ENCODE peak calls at places on chromosomes 16 and 17, in four cellular contexts. G, C, J and N are unnamed samples.

GRCh38 chr16:4264546-4264945 is 8.3 kb downstream of the TFAP4 start:
- DNase-seq in G (no peak), J (no peak), C (no peak), N (no peak)

GRCh38 chr17:58534901-58535421 is 20.5 kb upstream of the MTMR4 start:
- DNase-seq in G (no peak), C (no peak), J (peak; percentile 57), N (no peak)

GRCh38 chr16:30949655-30950515 is 1.0 kb downstream of the ORAI3 start:
- DNase-seq in C (peak; percentile 88), J (peak; percentile 75), G (peak; percentile 71), N (peak; percentile 75)

GRCh38 chr17:74012465-74012864 is 191.0 kb upstream of the RPL38 start:
- DNase-seq in C (no peak), J (no peak), G (no peak), N (no peak)

GRCh38 chr17:7590743-7591142 is 849 bp upstream of the SOX15 start:
- DNase-seq in J (peak; percentile 76), G (no peak), C (no peak), N (no peak)

GRCh38 chr16:31253642-31254045 is 6.1 kb upstream of the ITGAM start:
- DNase-seq in G (no peak), J (no peak), C (no peak), N (no peak)

GRCh38 chr17:79192503-79193500 is 118.2 kb downstream of the ENGASE start:
- DNase-seq in C (no peak), G (peak; percentile 72), J (peak; percentile 23), N (no peak)

GRCh38 chr17:46917041-46917440 is 5.9 kb upstream of the GOSR2 start:
- DNase-seq in C (no peak), G (no peak), J (no peak), N (no peak)

GRCh38 chr16:709651-710499 is 4.3 kb upstream of the FBXL16 start:
- DNase-seq in G (no peak), J (peak; percentile 87), C (no peak), N (no peak)

DNA sequence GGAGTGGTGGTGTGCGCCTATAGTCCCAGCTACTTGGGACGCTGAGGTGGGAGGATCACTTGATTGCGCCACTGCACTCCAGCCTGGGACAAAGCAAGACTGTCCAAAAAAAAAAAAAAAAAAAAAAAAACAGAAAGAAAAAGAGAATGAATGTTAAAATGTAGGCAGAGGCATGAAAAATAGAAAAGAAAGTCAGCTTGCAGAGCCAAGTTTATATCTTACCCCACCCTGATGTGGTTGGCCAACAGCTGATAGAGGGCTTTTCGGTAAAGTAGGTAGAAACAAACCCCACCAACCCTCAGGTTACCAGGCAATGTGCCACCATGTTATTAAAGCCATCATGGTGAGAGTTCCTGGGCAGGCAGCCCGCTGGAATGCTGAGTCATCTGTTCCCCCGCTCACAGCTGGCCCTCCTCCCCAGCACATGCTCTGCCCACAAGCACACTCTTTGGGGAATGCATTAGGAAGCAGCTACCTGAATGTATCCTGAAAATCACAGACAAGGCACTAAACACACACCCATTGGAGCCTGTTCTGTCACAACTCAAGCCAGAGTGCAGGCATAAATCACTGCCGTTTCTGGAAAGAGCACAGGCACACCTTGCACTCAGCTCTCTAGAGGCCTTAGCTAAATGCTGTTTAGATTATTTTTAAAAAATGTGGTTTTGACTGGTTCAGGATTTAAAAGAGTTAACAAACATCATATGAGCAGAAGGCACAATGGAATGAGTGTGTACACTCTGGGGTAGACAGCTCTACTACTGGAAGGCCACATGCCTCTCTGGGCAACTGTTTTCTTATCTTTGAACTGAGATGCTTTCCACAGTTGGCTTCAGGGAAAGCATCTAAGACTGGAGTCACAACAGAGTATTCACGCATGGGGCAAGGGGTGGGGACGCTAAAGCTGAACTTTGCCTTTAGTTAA is 128.5 kb downstream of the PARN start:
- DNase-seq in J (peak; percentile 98), G (peak; percentile 81), C (peak; percentile 72), N (peak; percentile 89)
- H3K27ac ChIP-seq in J (peak overlapping the region; percentile 53), G (peak overlapping the region; percentile 56), C (peak overlapping the region; percentile 65), N (peak overlapping the region; percentile 67)

GRCh38 chr17:8923762-8924161 is 41.7 kb downstream of the PIK3R5 start:
- DNase-seq in G (no peak), C (no peak), J (no peak), N (no peak)

GRCh38 chr17:8924595-8924994 is 40.9 kb downstream of the PIK3R5 start:
- DNase-seq in G (no peak), J (no peak), C (no peak), N (no peak)

GRCh38 chr17:8921147-8921546 is 44.4 kb downstream of the PIK3R5 start:
- DNase-seq in J (no peak), C (no peak), G (no peak), N (no peak)

GRCh38 chr17:8922923-8923322 is 42.6 kb downstream of the PIK3R5 start:
- DNase-seq in C (no peak), J (no peak), G (no peak), N (no peak)

GRCh38 chr17:8922451-8922850 is 43.1 kb downstream of the PIK3R5 start:
- DNase-seq in C (no peak), G (no peak), J (peak; percentile 99), N (no peak)
- H3K27ac ChIP-seq in C (peak overlapping the region; percentile 79), G (peak overlapping the region; percentile 46), J (peak overlapping the region; percentile 59), N (no peak overlapping the region)

GRCh38 chr16:67370686-67371085 is 22.6 kb downstream of the TPPP3 start:
- DNase-seq in G (no peak), J (no peak), C (no peak), N (no peak)

GRCh38 chr16:67361038-67361437 is 32.3 kb downstream of the TPPP3 start:
- DNase-seq in C (no peak), J (no peak), G (no peak), N (no peak)

DNA sequence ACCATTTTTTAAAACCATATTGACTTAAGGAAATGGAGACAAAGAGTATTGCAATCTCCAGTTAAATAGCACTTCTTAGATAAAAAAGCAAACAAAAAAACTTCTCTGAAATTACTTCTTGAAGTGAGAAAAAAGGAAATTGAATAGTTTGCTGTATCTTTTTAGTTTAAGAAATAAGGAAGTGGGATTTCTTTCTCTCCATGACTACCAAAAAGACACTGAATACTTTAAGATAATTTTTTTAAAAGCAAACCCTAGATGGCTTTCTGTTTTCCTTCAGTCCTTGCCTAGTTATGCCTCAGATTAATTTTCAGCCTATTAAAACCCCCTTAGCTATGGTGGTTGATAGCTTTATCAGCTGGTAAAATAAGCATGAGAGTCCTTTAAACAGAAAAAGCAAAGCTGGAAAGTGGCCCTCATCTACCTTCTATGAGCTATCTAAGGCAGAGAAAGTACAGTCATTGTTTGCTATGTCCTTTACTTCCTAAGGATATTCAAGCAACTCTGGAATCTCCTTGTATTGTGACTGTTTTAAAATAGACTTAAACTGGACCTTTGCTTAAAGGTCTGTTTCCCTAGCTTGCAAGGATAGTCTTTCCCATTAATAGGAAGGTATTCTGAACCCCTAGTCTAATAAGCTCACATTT is 28.6 kb downstream of the TPPP3 start:
- DNase-seq in G (no peak), C (no peak), J (no peak), N (no peak)
- H3K27ac ChIP-seq in G (peak overlapping the region; percentile 76), C (no peak overlapping the region), J (no peak overlapping the region), N (no peak overlapping the region)

GRCh38 chr17:34254146-34254545 is 939 bp upstream of the CCL2 start:
- DNase-seq in J (peak; percentile 97), G (no peak), C (no peak), N (no peak)

GRCh38 chr17:34257299-34257985 is 2.4 kb downstream of the CCL2 start:
- DNase-seq in G (no peak), J (peak; percentile 69), C (no peak), N (no peak)

GRCh38 chr17:34254651-34255380 is at the start of gene CCL2:
- DNase-seq in G (no peak), C (peak; percentile 65), J (peak; percentile 90), N (peak; percentile 65)

GRCh38 chr17:34255841-34256240 is 756 bp downstream of the CCL2 start:
- DNase-seq in J (no peak), C (no peak), G (no peak), N (no peak)

GRCh38 chr17:34255381-34255732 is 272 bp downstream of the CCL2 start:
- DNase-seq in J (peak; percentile 68), G (no peak), C (no peak), N (no peak)
- H3K27ac ChIP-seq in J (peak overlapping the region; percentile 65), G (peak overlapping the region; percentile 68), C (peak overlapping the region; percentile 89), N (peak overlapping the region; percentile 75)